ENCODE peak calls at places on chromosomes 1 and 21, in six cellular contexts. A, T, E, M, Y and L are unnamed samples.

GRCh38 chr1:26889580-26890466 is at the start of gene GPN2:
- DNase-seq in A (peak; percentile 71), T (peak; percentile 76), E (peak; percentile 61), M (peak; percentile 76), Y (peak; percentile 46), L (peak; percentile 66)

GRCh38 chr1:37001697-37002096 is 32.6 kb downstream of the GRIK3 start:
- DNase-seq in A (no peak), T (no peak), E (no peak), M (no peak), Y (no peak), L (no peak)

GRCh38 chr1:4108341-4108740 is 208.3 kb upstream of the C1orf174 start:
- DNase-seq in A (no peak), T (no peak), E (no peak), M (no peak), Y (no peak), L (no peak)

GRCh38 chr1:211013346-211014240 is 120.4 kb downstream of the KCNH1 start:
- DNase-seq in A (no peak), T (peak; percentile 56), E (no peak), M (no peak), Y (no peak), L (no peak)

GRCh38 chr21:33402011-33402979 is 918 bp upstream of the IFNGR2 start:
- DNase-seq in A (peak; percentile 58), T (peak; percentile 81), E (no peak), M (peak; percentile 60), Y (no peak), L (no peak)

GRCh38 chr1:212760126-212760823 is 31.3 kb downstream of the NSL1 start:
- DNase-seq in A (no peak), T (peak; percentile 26), E (peak; percentile 46), M (no peak), Y (no peak), L (peak; percentile 47)

GRCh38 chr1:14896381-14897079 is 257.0 kb upstream of the TMEM51 start:
- DNase-seq in A (no peak), T (peak; percentile 62), E (no peak), M (peak; percentile 60), Y (peak; percentile 21), L (no peak)

GRCh38 chr1:3956527-3957170 is 56.6 kb upstream of the C1orf174 start:
- DNase-seq in A (no peak), T (no peak), E (no peak), M (no peak), Y (peak; percentile 14), L (no peak)

GRCh38 chr21:41612674-41613250 is 104.8 kb upstream of the TMPRSS2 start:
- DNase-seq in A (peak; percentile 74), T (peak; percentile 96), E (no peak), M (peak; percentile 98), Y (peak; percentile 89), L (peak; percentile 33)

GRCh38 chr1:93025572-93025971 is 53.5 kb upstream of the MTF2 start:
- DNase-seq in A (no peak), T (no peak), E (no peak), M (peak; percentile 41), Y (peak; percentile 58), L (no peak)